ENCODE peak calls at places on chromosomes 2 and 18, in four cellular contexts. Y is HepG2, W is K562, H is GM12878. V is an unnamed sample.

GRCh38 chr2:169690958-169691357 is 3.2 kb downstream of the CFAP210 start:
- DNase-seq in Y (no peak), W (no peak), H (no peak), V (no peak)

GRCh38 chr18:56565596-56566355 is 72.6 kb downstream of the TXNL1 start:
- DNase-seq in Y (peak), W (no peak), H (no peak), V (no peak)

GRCh38 chr18:24530630-24531111 is 70.2 kb downstream of the HRH4 start:
- DNase-seq in Y (no peak), W (no peak), H (no peak), V (peak)

GRCh38 chr2:190534310-190535118 is at the start of gene NEMP2:
- DNase-seq in Y (peak), W (peak), H (no peak), V (peak)

GRCh38 chr2:211967234-211967633 is 571.4 kb downstream of the ERBB4 start:
- DNase-seq in Y (no peak), W (no peak), H (no peak), V (no peak)

GRCh38 chr18:59459352-59460059 is 100.4 kb upstream of the LMAN1 start:
- DNase-seq in Y (peak), W (peak), H (no peak), V (peak)

GRCh38 chr2:197827618-197828017 is 23.2 kb downstream of the PLCL1 start:
- DNase-seq in Y (no peak), W (no peak), H (no peak), V (no peak)

GRCh38 chr2:165952600-165953210 is 871 bp downstream of the TTC21B start:
- DNase-seq in Y (peak), W (no peak), H (no peak), V (no peak)

GRCh38 chr2:183533021-183533420 is 408.8 kb downstream of the NUP35 start:
- DNase-seq in Y (no peak), W (no peak), H (no peak), V (no peak)

GRCh38 chr18:8319798-8320477 is 289.3 kb upstream of the RAB12 start:
- DNase-seq in Y (no peak), W (no peak), H (no peak), V (no peak)

GRCh38 chr2:72166281-72166680 is 18.6 kb upstream of the CYP26B1 start:
- DNase-seq in Y (no peak), W (no peak), H (no peak), V (no peak)

GRCh38 chr2:209331291-209331844 is 92.5 kb upstream of the MAP2 start:
- DNase-seq in Y (peak), W (no peak), H (no peak), V (peak)

GRCh38 chr18:596288-596881 is 403 bp upstream of the CLUL1 start:
- DNase-seq in Y (peak), W (peak), H (no peak), V (peak)

GRCh38 chr2:62568074-62568473 is 62.1 kb upstream of the TMEM17 start:
- DNase-seq in Y (no peak), W (no peak), H (no peak), V (no peak)

GRCh38 chr18:50870138-50870845 is 8.6 kb upstream of the ME2 start:
- DNase-seq in Y (no peak), W (no peak), H (no peak), V (peak)

GRCh38 chr18:10226971-10227370 is 227.5 kb upstream of the APCDD1 start:
- DNase-seq in Y (no peak), W (no peak), H (no peak), V (no peak)

GRCh38 chr2:228675715-228676114 is 494.2 kb upstream of the SPHKAP start:
- DNase-seq in Y (no peak), W (no peak), H (no peak), V (no peak)

GRCh38 chr2:130825972-130826253 is 10.8 kb upstream of the ARHGEF4 start:
- DNase-seq in Y (no peak), W (no peak), H (no peak), V (no peak)

GRCh38 chr2:20104900-20105545 is 53.6 kb upstream of the LAPTM4A start:
- DNase-seq in Y (no peak), W (no peak), H (no peak), V (no peak)

GRCh38 chr2:70984576-70985282 is 6.3 kb downstream of the ANKRD53 start:
- DNase-seq in Y (no peak), W (peak), H (no peak), V (peak)

GRCh38 chr2:20596193-20596972 is 54.5 kb downstream of the HS1BP3 start:
- DNase-seq in Y (no peak), W (no peak), H (no peak), V (no peak)

GRCh38 chr2:228545749-228546148 is 364.3 kb upstream of the SPHKAP start:
- DNase-seq in Y (no peak), W (no peak), H (no peak), V (no peak)

GRCh38 chr18:66778048-66778447 is 174.2 kb upstream of the CDH19 start:
- DNase-seq in Y (no peak), W (no peak), H (no peak), V (no peak)

GRCh38 chr2:74149249-74149530 is 1.5 kb upstream of the BOLA3 start:
- DNase-seq in Y (no peak), W (no peak), H (no peak), V (no peak)

GRCh38 chr18:41906528-41907256 is 48.3 kb upstream of the PIK3C3 start:
- DNase-seq in Y (peak), W (peak), H (peak), V (peak)

GRCh38 chr2:104406273-104406726 is 447.6 kb upstream of the POU3F3 start:
- DNase-seq in Y (no peak), W (no peak), H (no peak), V (no peak)

GRCh38 chr2:71605173-71605641 is 151.8 kb downstream of the DYSF start:
- DNase-seq in Y (no peak), W (no peak), H (no peak), V (no peak)

GRCh38 chr2:126751477-126751876 is 95.5 kb downstream of the GYPC start:
- DNase-seq in Y (no peak), W (no peak), H (no peak), V (no peak)

GRCh38 chr18:40534748-40535147 is 1420.3 kb upstream of the PIK3C3 start:
- DNase-seq in Y (no peak), W (no peak), H (no peak), V (no peak)

GRCh38 chr18:55743133-55743532 is 155.1 kb upstream of the TCF4 start:
- DNase-seq in Y (no peak), W (no peak), H (no peak), V (no peak)

GRCh38 chr18:65897292-65897691 is 146.5 kb downstream of the CDH7 start:
- DNase-seq in Y (no peak), W (no peak), H (no peak), V (no peak)

GRCh38 chr2:238285653-238286082 is 2.7 kb downstream of the PER2 start:
- DNase-seq in Y (peak), W (no peak), H (no peak), V (peak)
- TF ChIP-seq EP300 in Y (peak), W (no peak), H (no peak), V (peak)

DNA sequence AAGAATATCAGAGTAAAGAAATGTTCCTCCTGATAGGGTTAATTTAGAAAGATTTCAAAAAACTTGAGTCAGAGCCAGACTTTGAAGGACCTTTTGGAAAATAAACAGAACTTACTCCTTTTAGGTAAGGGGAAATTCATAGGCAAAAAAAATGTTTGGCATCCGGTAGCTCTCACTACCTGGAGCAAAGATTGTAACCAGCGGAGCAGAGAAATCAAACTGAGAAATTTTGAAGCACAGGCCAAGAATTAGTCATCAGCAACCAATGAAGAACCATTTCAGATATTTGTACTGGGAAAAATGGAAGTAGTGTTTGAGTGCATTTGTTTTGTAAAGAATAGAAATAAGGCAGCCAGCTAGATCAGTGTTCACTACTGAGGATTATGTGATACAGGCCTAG is 112.9 kb downstream of the ICA1L start:
- DNase-seq in Y (no peak), W (no peak), H (no peak), V (no peak)
- TF ChIP-seq MYC in Y (no peak), W (no peak), H (no peak), V (no peak)

GRCh38 chr2:11680181-11680900 is 10.3 kb upstream of the NTSR2 start:
- DNase-seq in Y (peak), W (no peak), H (no peak), V (no peak)
- TF ChIP-seq EP300 in Y (peak), W (no peak), H (no peak), V (no peak)

GRCh38 chr2:54946220-54946568 is 104.1 kb downstream of the RTN4 start:
- DNase-seq in Y (no peak), W (no peak), H (no peak), V (no peak)

GRCh38 chr2:54945401-54946219 is 104.6 kb downstream of the RTN4 start:
- DNase-seq in Y (peak), W (no peak), H (peak), V (peak)

GRCh38 chr2:54947121-54947520 is 103.1 kb downstream of the RTN4 start:
- DNase-seq in Y (no peak), W (no peak), H (no peak), V (no peak)

GRCh38 chr2:54949431-54949830 is 100.8 kb downstream of the RTN4 start:
- DNase-seq in Y (no peak), W (no peak), H (no peak), V (no peak)

DNA sequence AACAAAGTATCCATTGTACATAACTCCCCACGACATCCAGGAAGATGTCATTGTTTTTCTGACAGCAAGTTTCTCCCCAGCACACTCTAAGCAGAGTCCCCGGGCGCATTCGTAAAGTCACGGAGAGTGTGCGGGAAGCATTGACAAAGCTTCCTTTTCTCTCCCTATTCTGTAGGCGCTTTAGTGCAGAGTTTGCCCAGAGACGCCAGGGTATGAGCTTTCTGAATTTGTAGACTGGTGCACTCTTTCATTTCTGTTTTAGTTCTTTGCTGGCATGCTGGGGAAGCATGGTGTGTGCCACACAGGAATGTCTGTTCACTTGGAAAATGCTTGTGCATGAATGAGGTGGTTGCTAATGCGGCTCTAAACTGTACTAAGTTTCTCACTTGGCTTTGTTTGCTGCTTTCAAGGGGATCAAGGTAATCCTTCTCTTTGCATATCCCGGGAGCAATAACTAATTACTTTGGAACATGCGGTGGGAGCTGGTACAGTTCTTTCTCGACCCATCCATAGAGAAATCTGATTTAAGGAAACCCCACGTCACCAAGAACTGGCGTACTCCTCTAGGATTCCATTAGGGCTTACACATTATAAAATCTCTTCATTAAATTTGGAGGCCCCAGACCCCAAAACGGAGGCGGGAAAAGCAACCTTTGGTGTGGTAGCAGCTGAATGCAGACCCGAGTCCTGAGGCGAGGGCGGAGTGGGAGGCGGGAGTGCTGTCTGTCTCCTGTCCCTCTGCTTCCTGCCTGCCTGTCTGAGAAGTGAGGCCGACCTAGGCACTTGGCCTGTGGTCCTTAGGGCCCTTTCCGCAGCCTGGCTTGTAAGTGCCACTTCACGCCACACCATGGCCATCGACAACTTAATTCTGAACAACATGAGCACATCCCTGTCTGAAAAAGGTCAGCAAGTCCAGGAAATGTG is 102.4 kb downstream of the RTN4 start:
- DNase-seq in Y (no peak), W (no peak), H (no peak), V (no peak)
- TF ChIP-seq MYC in Y (no peak), W (no peak), H (no peak), V (no peak)

DNA sequence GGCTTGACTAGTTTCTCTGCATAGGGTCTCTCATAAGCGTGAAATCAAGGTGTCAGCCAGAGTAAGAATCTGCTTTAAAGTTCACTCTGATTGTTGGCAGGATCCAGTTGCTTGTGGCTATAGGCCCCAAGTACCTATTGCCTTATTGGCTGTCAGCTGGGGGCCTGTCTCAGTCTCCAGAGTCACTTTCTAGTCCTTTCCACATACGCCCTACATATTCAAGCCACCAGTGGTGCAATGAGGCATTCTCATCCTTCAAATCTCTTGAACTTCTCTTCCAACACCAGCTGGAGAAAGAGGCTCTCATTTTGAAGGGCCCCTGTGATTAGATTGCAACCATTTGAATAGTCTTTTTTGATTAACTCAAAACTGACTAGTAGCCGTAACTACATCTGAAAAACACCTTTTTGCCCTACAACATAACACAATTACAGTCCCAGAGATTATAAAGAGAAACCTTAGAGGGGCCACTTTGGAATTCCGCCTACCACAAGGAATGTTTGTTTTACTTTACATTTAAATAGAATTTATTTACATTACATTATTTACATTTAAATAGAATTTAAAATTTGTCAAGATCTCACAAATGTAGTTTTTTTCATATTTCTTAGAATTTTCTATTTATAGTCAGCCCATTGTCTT is 520.1 kb downstream of the DSC3 start:
- DNase-seq in Y (no peak), W (no peak), H (no peak), V (no peak)
- TF ChIP-seq EP300 in Y (no peak), W (no peak), H (no peak), V (no peak)

GRCh38 chr2:143686585-143687164 is 557.5 kb downstream of the ARHGAP15 start:
- DNase-seq in Y (peak), W (peak), H (no peak), V (peak)
- TF ChIP-seq MYC in Y (no peak), W (no peak), H (no peak), V (no peak)

DNA sequence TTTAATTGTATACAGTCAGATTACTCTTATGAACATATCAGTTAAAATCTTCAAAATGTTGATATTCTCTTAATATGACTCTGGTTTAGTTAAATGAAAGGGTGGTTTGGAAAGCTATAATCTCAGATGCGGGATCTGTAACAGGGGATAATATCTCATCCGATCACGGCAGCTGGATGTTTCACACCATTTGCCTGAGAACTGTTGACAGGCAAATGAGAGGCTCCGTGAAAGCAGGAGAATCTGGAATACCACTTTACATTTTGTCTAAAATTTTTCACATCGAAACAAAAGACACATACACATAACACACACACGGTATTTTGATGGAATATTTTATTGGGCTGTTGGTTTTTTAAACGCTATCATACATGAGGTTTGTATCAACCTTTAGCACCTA is 518.6 kb upstream of the SLC39A10 start:
- DNase-seq in Y (no peak), W (no peak), H (no peak), V (no peak)
- TF ChIP-seq EP300 in Y (no peak), W (no peak), H (no peak), V (no peak)

GRCh38 chr2:85064927-85065630 is 68.1 kb upstream of the TCF7L1 start:
- DNase-seq in Y (no peak), W (no peak), H (no peak), V (no peak)

GRCh38 chr2:85063981-85064599 is 69.1 kb upstream of the TCF7L1 start:
- DNase-seq in Y (no peak), W (no peak), H (no peak), V (no peak)

GRCh38 chr2:85058619-85058941 is 74.6 kb upstream of the TCF7L1 start:
- DNase-seq in Y (peak), W (no peak), H (no peak), V (no peak)

GRCh38 chr2:85066006-85066405 is 67.2 kb upstream of the TCF7L1 start:
- DNase-seq in Y (no peak), W (no peak), H (no peak), V (no peak)

DNA sequence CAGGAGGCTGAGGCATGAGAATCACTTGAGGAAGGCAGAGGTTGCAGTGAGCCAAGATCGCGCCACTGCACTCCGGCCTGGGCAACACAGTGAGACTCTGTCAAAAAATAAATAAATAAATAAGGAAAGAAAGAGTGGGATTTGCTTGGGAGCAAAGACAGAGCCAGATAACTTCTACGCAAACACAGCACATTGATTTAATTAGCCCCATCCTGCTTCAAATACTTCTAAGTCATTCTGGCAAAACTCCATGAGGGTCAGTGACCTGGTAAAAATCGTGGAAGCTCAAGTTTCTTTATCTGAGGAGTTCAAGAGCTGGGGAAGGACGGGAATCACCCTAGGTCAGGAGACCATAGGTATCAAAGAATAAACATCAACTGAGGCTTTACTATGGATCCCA is 70.6 kb upstream of the TCF7L1 start:
- DNase-seq in Y (no peak), W (no peak), H (no peak), V (no peak)
- TF ChIP-seq MYC in Y (no peak), W (no peak), H (no peak), V (no peak)

V was measured in A549.